ENCODE peak calls at places on chromosomes 5 and 9, in four cellular contexts. One of them, this sample, is unnamed.

GRCh38 chr9:18268381-18268780 is 205.6 kb upstream of the ADAMTSL1 start:
- DNase-seq in AG10803: peak
- DNase-seq in Right ventricle myocardium superior: no peak
- DNase-seq in aorta: no peak
- DNase-seq in this sample: peak

GRCh38 chr5:68793074-68793473 is 300.7 kb upstream of the SLC30A5 start:
- DNase-seq in AG10803: no peak
- DNase-seq in Right ventricle myocardium superior: no peak
- DNase-seq in aorta: no peak
- DNase-seq in this sample: no peak

GRCh38 chr9:78601957-78602565 is 305.1 kb downstream of the PSAT1 start:
- DNase-seq in AG10803: peak
- DNase-seq in Right ventricle myocardium superior: no peak
- DNase-seq in aorta: no peak
- DNase-seq in this sample: peak

GRCh38 chr5:153676821-153677220 is 186.4 kb downstream of the GRIA1 start:
- DNase-seq in AG10803: no peak
- DNase-seq in Right ventricle myocardium superior: no peak
- DNase-seq in aorta: no peak
- DNase-seq in this sample: no peak

GRCh38 chr5:84080908-84081307 is 303.8 kb downstream of the EDIL3 start:
- DNase-seq in AG10803: no peak
- DNase-seq in Right ventricle myocardium superior: no peak
- DNase-seq in aorta: no peak
- DNase-seq in this sample: no peak

GRCh38 chr9:35749515-35750255 is 598 bp downstream of the RGP1 start:
- DNase-seq in AG10803: no peak
- DNase-seq in Right ventricle myocardium superior: peak
- DNase-seq in aorta: peak
- DNase-seq in this sample: peak

GRCh38 chr9:133881671-133882381 is 110.3 kb downstream of the VAV2 start:
- DNase-seq in AG10803: no peak
- DNase-seq in Right ventricle myocardium superior: no peak
- DNase-seq in aorta: no peak
- DNase-seq in this sample: no peak

GRCh38 chr9:79663299-79663698 is 91.5 kb downstream of the TLE4 start:
- DNase-seq in AG10803: peak
- DNase-seq in Right ventricle myocardium superior: no peak
- DNase-seq in aorta: no peak
- DNase-seq in this sample: no peak

GRCh38 chr5:129367883-129368282 is 92.2 kb upstream of the ADAMTS19 start:
- DNase-seq in AG10803: no peak
- DNase-seq in Right ventricle myocardium superior: no peak
- DNase-seq in aorta: no peak
- DNase-seq in this sample: peak

GRCh38 chr9:129352157-129352870 is 174.3 kb upstream of the IER5L start:
- DNase-seq in AG10803: no peak
- DNase-seq in Right ventricle myocardium superior: no peak
- DNase-seq in aorta: peak
- DNase-seq in this sample: no peak

GRCh38 chr9:116027511-116027910 is 126.1 kb upstream of the PAPPA start:
- DNase-seq in AG10803: peak
- DNase-seq in Right ventricle myocardium superior: no peak
- DNase-seq in aorta: no peak
- DNase-seq in this sample: peak

GRCh38 chr9:83934569-83935275 is 13.5 kb upstream of the KIF27 start:
- DNase-seq in AG10803: peak
- DNase-seq in Right ventricle myocardium superior: no peak
- DNase-seq in aorta: no peak
- DNase-seq in this sample: peak

GRCh38 chr5:173291722-173292658 is 36.2 kb downstream of the STC2 start:
- DNase-seq in AG10803: peak
- DNase-seq in Right ventricle myocardium superior: no peak
- DNase-seq in aorta: no peak
- DNase-seq in this sample: peak

GRCh38 chr5:1809416-1810035 is 8.3 kb downstream of the NDUFS6 start:
- DNase-seq in AG10803: no peak
- DNase-seq in Right ventricle myocardium superior: peak
- DNase-seq in aorta: no peak
- DNase-seq in this sample: no peak

GRCh38 chr5:71693828-71694427 is 25.1 kb upstream of the CARTPT start:
- DNase-seq in AG10803: no peak
- DNase-seq in Right ventricle myocardium superior: no peak
- DNase-seq in aorta: no peak
- DNase-seq in this sample: no peak

GRCh38 chr5:43001748-43002147 is 38.4 kb downstream of the ANXA2R start:
- DNase-seq in AG10803: no peak
- DNase-seq in Right ventricle myocardium superior: no peak
- DNase-seq in aorta: no peak
- DNase-seq in this sample: no peak

GRCh38 chr9:114002986-114003740 is 74.9 kb downstream of the AMBP start:
- DNase-seq in AG10803: no peak
- DNase-seq in Right ventricle myocardium superior: no peak
- DNase-seq in aorta: no peak
- DNase-seq in this sample: no peak

GRCh38 chr5:57324159-57324558 is 150.3 kb downstream of the GPBP1 start:
- DNase-seq in AG10803: no peak
- DNase-seq in Right ventricle myocardium superior: no peak
- DNase-seq in aorta: no peak
- DNase-seq in this sample: no peak

GRCh38 chr5:158746979-158747378 is 352.7 kb downstream of the EBF1 start:
- DNase-seq in AG10803: peak
- DNase-seq in Right ventricle myocardium superior: no peak
- DNase-seq in aorta: peak
- DNase-seq in this sample: peak

GRCh38 chr9:22342489-22343217 is 104.0 kb upstream of the DMRTA1 start:
- DNase-seq in AG10803: peak
- DNase-seq in Right ventricle myocardium superior: no peak
- DNase-seq in aorta: no peak
- DNase-seq in this sample: peak

This sample was measured in fibroblast of the aortic adventitia.